ENCODE peak calls at places on chromosomes 2 and 18, in seven cellular contexts. One of them, this sample, is unnamed.

GRCh38 chr2:159188449-159188848 is 98.1 kb downstream of the WDSUB1 start:
- DNase-seq in dorsolateral prefrontal cortex: no peak
- DNase-seq in HFF-Myc: no peak
- DNase-seq in neural crest cell: no peak
- DNase-seq in IMR-90: no peak
- DNase-seq in endothelial cell: no peak
- DNase-seq in nephron progenitor cell: no peak
- DNase-seq in this sample: no peak

GRCh38 chr2:20961858-20962257 is 82.0 kb downstream of the APOB start:
- DNase-seq in dorsolateral prefrontal cortex: no peak
- DNase-seq in HFF-Myc: no peak
- DNase-seq in neural crest cell: no peak
- DNase-seq in IMR-90: no peak
- DNase-seq in endothelial cell: no peak
- DNase-seq in nephron progenitor cell: no peak
- DNase-seq in this sample: no peak

GRCh38 chr2:173854840-173855239 is 110.3 kb downstream of the SP3 start:
- DNase-seq in dorsolateral prefrontal cortex: no peak
- DNase-seq in HFF-Myc: peak; percentile 31
- DNase-seq in neural crest cell: no peak
- DNase-seq in IMR-90: peak; percentile 58
- DNase-seq in endothelial cell: no peak
- DNase-seq in nephron progenitor cell: no peak
- DNase-seq in this sample: no peak

GRCh38 chr18:21912339-21913239 is 172.0 kb downstream of the MIB1 start:
- DNase-seq in dorsolateral prefrontal cortex: no peak
- DNase-seq in HFF-Myc: no peak
- DNase-seq in neural crest cell: no peak
- DNase-seq in IMR-90: no peak
- DNase-seq in endothelial cell: peak; percentile 27
- DNase-seq in nephron progenitor cell: peak; percentile 22
- DNase-seq in this sample: no peak

GRCh38 chr2:155309483-155309882 is 611.0 kb downstream of the KCNJ3 start:
- DNase-seq in dorsolateral prefrontal cortex: no peak
- DNase-seq in HFF-Myc: no peak
- DNase-seq in neural crest cell: no peak
- DNase-seq in IMR-90: no peak
- DNase-seq in endothelial cell: no peak
- DNase-seq in nephron progenitor cell: no peak
- DNase-seq in this sample: no peak

GRCh38 chr2:69604026-69604678 is 39.4 kb downstream of the AAK1 start:
- DNase-seq in dorsolateral prefrontal cortex: no peak
- DNase-seq in HFF-Myc: no peak
- DNase-seq in neural crest cell: no peak
- DNase-seq in IMR-90: peak; percentile 33
- DNase-seq in endothelial cell: no peak
- DNase-seq in nephron progenitor cell: no peak
- DNase-seq in this sample: no peak

GRCh38 chr2:63976125-63976510 is 43.1 kb downstream of the VPS54 start:
- DNase-seq in dorsolateral prefrontal cortex: no peak
- DNase-seq in HFF-Myc: no peak
- DNase-seq in neural crest cell: no peak
- DNase-seq in IMR-90: no peak
- DNase-seq in endothelial cell: no peak
- DNase-seq in nephron progenitor cell: no peak
- DNase-seq in this sample: no peak

GRCh38 chr2:196234672-196235071 is 63.3 kb upstream of the STK17B start:
- DNase-seq in dorsolateral prefrontal cortex: no peak
- DNase-seq in HFF-Myc: no peak
- DNase-seq in neural crest cell: no peak
- DNase-seq in IMR-90: peak; percentile 76
- DNase-seq in endothelial cell: no peak
- DNase-seq in nephron progenitor cell: no peak
- DNase-seq in this sample: no peak

GRCh38 chr2:219439518-219439917 is 4.9 kb downstream of the SPEG start:
- DNase-seq in dorsolateral prefrontal cortex: no peak
- DNase-seq in HFF-Myc: no peak
- DNase-seq in neural crest cell: no peak
- DNase-seq in IMR-90: no peak
- DNase-seq in endothelial cell: no peak
- DNase-seq in nephron progenitor cell: no peak
- DNase-seq in this sample: no peak

GRCh38 chr2:99998981-99999380 is 143.4 kb downstream of the AFF3 start:
- DNase-seq in dorsolateral prefrontal cortex: no peak
- DNase-seq in HFF-Myc: no peak
- DNase-seq in neural crest cell: no peak
- DNase-seq in IMR-90: no peak
- DNase-seq in endothelial cell: no peak
- DNase-seq in nephron progenitor cell: no peak
- DNase-seq in this sample: no peak

GRCh38 chr2:25309402-25309801 is 32.3 kb downstream of the DNMT3A start:
- DNase-seq in dorsolateral prefrontal cortex: peak; percentile 80
- DNase-seq in HFF-Myc: no peak
- DNase-seq in neural crest cell: peak; percentile 64
- DNase-seq in IMR-90: peak; percentile 50
- DNase-seq in endothelial cell: peak; percentile 77
- DNase-seq in nephron progenitor cell: peak; percentile 62
- DNase-seq in this sample: peak; percentile 25

GRCh38 chr18:75161629-75162028 is 47.3 kb downstream of the PTGR3 start:
- DNase-seq in dorsolateral prefrontal cortex: no peak
- DNase-seq in HFF-Myc: no peak
- DNase-seq in neural crest cell: no peak
- DNase-seq in IMR-90: no peak
- DNase-seq in endothelial cell: no peak
- DNase-seq in nephron progenitor cell: no peak
- DNase-seq in this sample: no peak

GRCh38 chr2:37324786-37325624 is at the start of gene PRKD3:
- DNase-seq in dorsolateral prefrontal cortex: no peak
- DNase-seq in HFF-Myc: no peak
- DNase-seq in neural crest cell: peak; percentile 65
- DNase-seq in IMR-90: peak; percentile 39
- DNase-seq in endothelial cell: peak; percentile 81
- DNase-seq in nephron progenitor cell: peak; percentile 85
- DNase-seq in this sample: peak; percentile 71

GRCh38 chr2:238423561-238424312 is 3.0 kb upstream of the ASB1 start:
- DNase-seq in dorsolateral prefrontal cortex: no peak
- DNase-seq in HFF-Myc: no peak
- DNase-seq in neural crest cell: no peak
- DNase-seq in IMR-90: peak; percentile 53
- DNase-seq in endothelial cell: no peak
- DNase-seq in nephron progenitor cell: no peak
- DNase-seq in this sample: no peak

GRCh38 chr2:235661538-235661937 is 167.7 kb downstream of the AGAP1 start:
- DNase-seq in dorsolateral prefrontal cortex: no peak
- DNase-seq in HFF-Myc: no peak
- DNase-seq in neural crest cell: no peak
- DNase-seq in IMR-90: no peak
- DNase-seq in endothelial cell: no peak
- DNase-seq in nephron progenitor cell: no peak
- DNase-seq in this sample: no peak

GRCh38 chr18:53153281-53153680 is 813.3 kb downstream of the DCC start:
- DNase-seq in dorsolateral prefrontal cortex: no peak
- DNase-seq in HFF-Myc: no peak
- DNase-seq in neural crest cell: peak; percentile 20
- DNase-seq in IMR-90: no peak
- DNase-seq in endothelial cell: peak; percentile 60
- DNase-seq in nephron progenitor cell: peak; percentile 40
- DNase-seq in this sample: no peak

GRCh38 chr2:239599299-239599698 is 198.5 kb upstream of the HDAC4 start:
- DNase-seq in dorsolateral prefrontal cortex: no peak
- DNase-seq in HFF-Myc: no peak
- DNase-seq in neural crest cell: no peak
- DNase-seq in IMR-90: no peak
- DNase-seq in endothelial cell: no peak
- DNase-seq in nephron progenitor cell: no peak
- DNase-seq in this sample: peak; percentile 7

GRCh38 chr2:213234641-213235040 is 49.6 kb upstream of the SPAG16 start:
- DNase-seq in dorsolateral prefrontal cortex: no peak
- DNase-seq in HFF-Myc: no peak
- DNase-seq in neural crest cell: no peak
- DNase-seq in IMR-90: no peak
- DNase-seq in endothelial cell: peak; percentile 5
- DNase-seq in nephron progenitor cell: no peak
- DNase-seq in this sample: no peak

GRCh38 chr2:213235741-213236140 is 48.5 kb upstream of the SPAG16 start:
- DNase-seq in dorsolateral prefrontal cortex: no peak
- DNase-seq in HFF-Myc: no peak
- DNase-seq in neural crest cell: no peak
- DNase-seq in IMR-90: no peak
- DNase-seq in endothelial cell: no peak
- DNase-seq in nephron progenitor cell: no peak
- DNase-seq in this sample: no peak

GRCh38 chr2:213238753-213239591 is 45.3 kb upstream of the SPAG16 start:
- DNase-seq in dorsolateral prefrontal cortex: no peak
- DNase-seq in HFF-Myc: peak; percentile 26
- DNase-seq in neural crest cell: no peak
- DNase-seq in IMR-90: peak; percentile 86
- DNase-seq in endothelial cell: no peak
- DNase-seq in nephron progenitor cell: no peak
- DNase-seq in this sample: no peak

GRCh38 chr2:213237787-213238186 is 46.5 kb upstream of the SPAG16 start:
- DNase-seq in dorsolateral prefrontal cortex: no peak
- DNase-seq in HFF-Myc: no peak
- DNase-seq in neural crest cell: no peak
- DNase-seq in IMR-90: no peak
- DNase-seq in endothelial cell: no peak
- DNase-seq in nephron progenitor cell: no peak
- DNase-seq in this sample: no peak

DNA sequence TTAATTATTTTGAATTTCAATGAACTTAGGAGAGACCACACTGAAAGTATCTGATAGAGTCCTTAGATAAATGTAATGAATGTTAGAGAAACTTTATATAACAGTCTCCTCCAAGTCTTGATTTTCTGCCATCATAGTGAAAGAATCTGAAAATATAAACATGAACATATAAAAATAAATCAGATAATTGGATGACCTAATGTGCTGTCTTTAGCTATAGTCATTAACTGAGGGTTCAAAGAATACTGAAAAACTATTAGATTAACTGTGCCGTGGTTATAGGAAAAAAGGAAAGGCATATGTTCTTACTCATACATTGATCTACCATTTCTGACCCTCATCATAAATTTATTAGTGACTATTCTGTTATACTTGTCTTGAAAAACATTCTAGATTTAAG is 47.0 kb upstream of the SPAG16 start:
- DNase-seq in dorsolateral prefrontal cortex: no peak
- DNase-seq in HFF-Myc: no peak
- DNase-seq in neural crest cell: no peak
- DNase-seq in IMR-90: peak; percentile 52
- DNase-seq in endothelial cell: no peak
- DNase-seq in nephron progenitor cell: no peak
- DNase-seq in this sample: no peak
- TF ChIP-seq CTCF in dorsolateral prefrontal cortex: no peak
- TF ChIP-seq CTCF in HFF-Myc: no peak
- TF ChIP-seq CTCF in neural crest cell: no peak
- TF ChIP-seq CTCF in IMR-90: no peak
- TF ChIP-seq CTCF in endothelial cell: no peak
- TF ChIP-seq CTCF in nephron progenitor cell: no peak
- TF ChIP-seq CTCF in this sample: no peak

GRCh38 chr2:81290846-81291245 is 986.3 kb upstream of the LRRTM1 start:
- DNase-seq in dorsolateral prefrontal cortex: no peak
- DNase-seq in HFF-Myc: no peak
- DNase-seq in neural crest cell: no peak
- DNase-seq in IMR-90: no peak
- DNase-seq in endothelial cell: no peak
- DNase-seq in nephron progenitor cell: no peak
- DNase-seq in this sample: no peak
- TF ChIP-seq CTCF in dorsolateral prefrontal cortex: no peak
- TF ChIP-seq CTCF in HFF-Myc: no peak
- TF ChIP-seq CTCF in neural crest cell: no peak
- TF ChIP-seq CTCF in IMR-90: no peak
- TF ChIP-seq CTCF in endothelial cell: no peak
- TF ChIP-seq CTCF in nephron progenitor cell: no peak
- TF ChIP-seq CTCF in this sample: no peak

GRCh38 chr2:72116081-72116533 is 31.6 kb downstream of the CYP26B1 start:
- DNase-seq in dorsolateral prefrontal cortex: no peak
- DNase-seq in HFF-Myc: no peak
- DNase-seq in neural crest cell: no peak
- DNase-seq in IMR-90: no peak
- DNase-seq in endothelial cell: peak; percentile 43
- DNase-seq in nephron progenitor cell: no peak
- DNase-seq in this sample: no peak
- TF ChIP-seq CTCF in dorsolateral prefrontal cortex: no peak
- TF ChIP-seq CTCF in HFF-Myc: peak; percentile 57
- TF ChIP-seq CTCF in neural crest cell: no peak
- TF ChIP-seq CTCF in IMR-90: peak; percentile 17
- TF ChIP-seq CTCF in endothelial cell: peak; percentile 49
- TF ChIP-seq CTCF in nephron progenitor cell: peak; percentile 10
- TF ChIP-seq CTCF in this sample: peak; percentile 25

GRCh38 chr18:10413722-10414121 is 40.7 kb upstream of the APCDD1 start:
- DNase-seq in dorsolateral prefrontal cortex: no peak
- DNase-seq in HFF-Myc: no peak
- DNase-seq in neural crest cell: no peak
- DNase-seq in IMR-90: no peak
- DNase-seq in endothelial cell: no peak
- DNase-seq in nephron progenitor cell: no peak
- DNase-seq in this sample: no peak
- TF ChIP-seq CTCF in dorsolateral prefrontal cortex: no peak
- TF ChIP-seq CTCF in HFF-Myc: no peak
- TF ChIP-seq CTCF in neural crest cell: no peak
- TF ChIP-seq CTCF in IMR-90: no peak
- TF ChIP-seq CTCF in endothelial cell: no peak
- TF ChIP-seq CTCF in nephron progenitor cell: no peak
- TF ChIP-seq CTCF in this sample: no peak

DNA sequence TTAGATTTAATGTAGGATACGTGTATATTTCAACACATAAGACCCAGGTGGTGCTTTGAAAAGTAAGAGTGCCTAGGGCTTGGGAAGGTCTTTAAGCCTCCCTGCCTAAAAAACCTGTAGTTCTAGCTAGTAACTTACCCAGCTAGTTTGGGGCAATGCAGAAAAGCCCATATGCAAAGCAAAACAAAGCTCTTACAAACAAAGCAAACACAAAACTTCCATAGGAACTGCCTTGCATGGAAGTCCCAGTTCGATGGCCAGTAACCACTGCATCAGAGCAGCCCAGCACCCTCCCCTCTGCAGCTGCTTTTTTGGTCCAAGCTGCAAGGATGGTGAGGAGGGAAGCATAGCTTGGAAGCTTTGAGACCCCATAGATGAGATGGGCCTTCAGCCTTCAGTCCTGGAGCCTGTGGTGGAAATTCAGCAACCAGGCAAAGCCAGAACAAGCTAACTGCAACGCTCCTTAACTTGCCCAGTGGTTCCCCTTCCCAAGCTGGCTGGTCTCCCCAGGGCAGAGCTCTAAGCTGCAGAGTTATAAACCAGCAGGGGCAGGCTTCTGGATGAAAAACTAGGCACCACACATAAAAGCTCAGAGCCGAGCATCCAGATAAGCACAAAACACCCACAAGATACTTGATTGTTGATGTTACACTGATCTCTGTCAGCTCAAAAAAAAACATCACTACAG is 16.2 kb downstream of the C2orf76 start:
- DNase-seq in dorsolateral prefrontal cortex: no peak
- DNase-seq in HFF-Myc: no peak
- DNase-seq in neural crest cell: no peak
- DNase-seq in IMR-90: no peak
- DNase-seq in endothelial cell: no peak
- DNase-seq in nephron progenitor cell: no peak
- DNase-seq in this sample: no peak
- TF ChIP-seq CTCF in dorsolateral prefrontal cortex: no peak
- TF ChIP-seq CTCF in HFF-Myc: no peak
- TF ChIP-seq CTCF in neural crest cell: peak; percentile 19
- TF ChIP-seq CTCF in IMR-90: no peak
- TF ChIP-seq CTCF in endothelial cell: no peak
- TF ChIP-seq CTCF in nephron progenitor cell: no peak
- TF ChIP-seq CTCF in this sample: peak; percentile 26

GRCh38 chr18:7202119-7202680 is 28.7 kb upstream of the LRRC30 start:
- DNase-seq in dorsolateral prefrontal cortex: no peak
- DNase-seq in HFF-Myc: no peak
- DNase-seq in neural crest cell: no peak
- DNase-seq in IMR-90: no peak
- DNase-seq in endothelial cell: no peak
- DNase-seq in nephron progenitor cell: no peak
- DNase-seq in this sample: no peak
- TF ChIP-seq CTCF in dorsolateral prefrontal cortex: no peak
- TF ChIP-seq CTCF in HFF-Myc: no peak
- TF ChIP-seq CTCF in neural crest cell: no peak
- TF ChIP-seq CTCF in IMR-90: no peak
- TF ChIP-seq CTCF in endothelial cell: no peak
- TF ChIP-seq CTCF in nephron progenitor cell: no peak
- TF ChIP-seq CTCF in this sample: no peak